ENCODE peak calls at places on chromosomes 6 and 20, in five cellular contexts. J is psoas muscle; S is stimulated activated CD4-positive, alpha-beta T cell treated with anti-CD3 and anti-CD28 coated beads, Interleukin-15, amount 100 ng/mL, for 24 hours; O is NCI-H1105 treated with DMSO at 0.1 percent for 48 hours; I is OCI-M1. K is an unnamed sample.

GRCh38 chr6:21987501-21987957 is 309.3 kb downstream of the PRL start:
- DNase-seq in J (peak; percentile 73), S (peak; percentile 18), O (no peak), I (peak; percentile 85), K (no peak)

GRCh38 chr6:148577687-148578488 is 168.9 kb upstream of the UST start:
- DNase-seq in J (peak; percentile 90), S (peak; percentile 60), O (peak; percentile 71), I (peak; percentile 86), K (peak; percentile 67)

GRCh38 chr6:107066697-107067659 is 39.0 kb downstream of the MTRES1 start:
- DNase-seq in J (no peak), S (peak; percentile 8), O (no peak), I (no peak), K (no peak)

GRCh38 chr6:150116195-150116800 is 26.5 kb upstream of the PPP1R14C start:
- DNase-seq in J (no peak), S (no peak), O (no peak), I (no peak), K (no peak)

GRCh38 chr6:8013763-8014162 is 50.4 kb downstream of the BLOC1S5 start:
- DNase-seq in J (no peak), S (no peak), O (peak; percentile 40), I (no peak), K (no peak)

GRCh38 chr6:80523029-80523428 is 416.6 kb downstream of the BCKDHB start:
- DNase-seq in J (no peak), S (no peak), O (no peak), I (no peak), K (no peak)

GRCh38 chr6:36916159-36916558 is 30.4 kb downstream of the C6orf89 start:
- DNase-seq in J (no peak), S (peak; percentile 10), O (no peak), I (no peak), K (no peak)

GRCh38 chr20:20204326-20204725 is 152.0 kb downstream of the CFAP61 start:
- DNase-seq in J (no peak), S (no peak), O (peak; percentile 66), I (no peak), K (no peak)

GRCh38 chr6:5772634-5773230 is 234.0 kb downstream of the NRN1 start:
- DNase-seq in J (no peak), S (no peak), O (no peak), I (no peak), K (no peak)

GRCh38 chr6:87197547-87197946 is 42.2 kb downstream of the ZNF292 start:
- DNase-seq in J (no peak), S (peak; percentile 35), O (no peak), I (no peak), K (no peak)

GRCh38 chr6:131787079-131787478 is 20.7 kb upstream of the ENPP1 start:
- DNase-seq in J (no peak), S (no peak), O (no peak), I (no peak), K (no peak)